ENCODE peak calls at places on chromosomes 5 and 9, in six cellular contexts. One of them, this sample, is unnamed.

GRCh38 chr9:125633116-125633743 is 73.8 kb downstream of the MAPKAP1 start:
- DNase-seq in stimulated activated naive CD4-positive, alpha-beta T cell treated with Interleukin-2 at 50 U/mL for 16 hours: no peak
- DNase-seq in NCI-H1694: no peak
- DNase-seq in cardiac fibroblast: no peak
- DNase-seq in tibial artery: no peak
- DNase-seq in posterior cingulate gyrus: no peak
- DNase-seq in this sample: no peak

GRCh38 chr9:36337865-36338264 is 62.2 kb downstream of the RNF38 start:
- DNase-seq in stimulated activated naive CD4-positive, alpha-beta T cell treated with Interleukin-2 at 50 U/mL for 16 hours: no peak
- DNase-seq in NCI-H1694: no peak
- DNase-seq in cardiac fibroblast: peak; percentile 77
- DNase-seq in tibial artery: no peak
- DNase-seq in posterior cingulate gyrus: no peak
- DNase-seq in this sample: no peak

GRCh38 chr5:24163091-24163490 is 481.7 kb downstream of the CDH10 start:
- DNase-seq in stimulated activated naive CD4-positive, alpha-beta T cell treated with Interleukin-2 at 50 U/mL for 16 hours: no peak
- DNase-seq in NCI-H1694: no peak
- DNase-seq in cardiac fibroblast: no peak
- DNase-seq in tibial artery: no peak
- DNase-seq in posterior cingulate gyrus: no peak
- DNase-seq in this sample: no peak

GRCh38 chr5:88672644-88673493 is 210.1 kb downstream of the MEF2C start:
- DNase-seq in stimulated activated naive CD4-positive, alpha-beta T cell treated with Interleukin-2 at 50 U/mL for 16 hours: no peak
- DNase-seq in NCI-H1694: no peak
- DNase-seq in cardiac fibroblast: no peak
- DNase-seq in tibial artery: no peak
- DNase-seq in posterior cingulate gyrus: peak; percentile 90
- DNase-seq in this sample: no peak

GRCh38 chr5:115028557-115028956 is 141.2 kb downstream of the TRIM36 start:
- DNase-seq in stimulated activated naive CD4-positive, alpha-beta T cell treated with Interleukin-2 at 50 U/mL for 16 hours: no peak
- DNase-seq in NCI-H1694: no peak
- DNase-seq in cardiac fibroblast: no peak
- DNase-seq in tibial artery: no peak
- DNase-seq in posterior cingulate gyrus: no peak
- DNase-seq in this sample: no peak

GRCh38 chr9:101027246-101027645 is 1.3 kb upstream of the PLPPR1 start:
- DNase-seq in stimulated activated naive CD4-positive, alpha-beta T cell treated with Interleukin-2 at 50 U/mL for 16 hours: no peak
- DNase-seq in NCI-H1694: no peak
- DNase-seq in cardiac fibroblast: no peak
- DNase-seq in tibial artery: no peak
- DNase-seq in posterior cingulate gyrus: no peak
- DNase-seq in this sample: no peak

GRCh38 chr9:100401042-100401441 is 25.9 kb upstream of the MSANTD3 start:
- DNase-seq in stimulated activated naive CD4-positive, alpha-beta T cell treated with Interleukin-2 at 50 U/mL for 16 hours: no peak
- DNase-seq in NCI-H1694: no peak
- DNase-seq in cardiac fibroblast: no peak
- DNase-seq in tibial artery: no peak
- DNase-seq in posterior cingulate gyrus: no peak
- DNase-seq in this sample: no peak

GRCh38 chr5:174733836-174734235 is 9.5 kb downstream of the MSX2 start:
- DNase-seq in stimulated activated naive CD4-positive, alpha-beta T cell treated with Interleukin-2 at 50 U/mL for 16 hours: no peak
- DNase-seq in NCI-H1694: no peak
- DNase-seq in cardiac fibroblast: no peak
- DNase-seq in tibial artery: no peak
- DNase-seq in posterior cingulate gyrus: no peak
- DNase-seq in this sample: no peak

GRCh38 chr5:396715-397032 is 46.3 kb upstream of the EXOC3 start:
- DNase-seq in stimulated activated naive CD4-positive, alpha-beta T cell treated with Interleukin-2 at 50 U/mL for 16 hours: no peak
- DNase-seq in NCI-H1694: no peak
- DNase-seq in cardiac fibroblast: no peak
- DNase-seq in tibial artery: no peak
- DNase-seq in posterior cingulate gyrus: no peak
- DNase-seq in this sample: peak; percentile 55

GRCh38 chr5:148735301-148735700 is 81.0 kb upstream of the HTR4 start:
- DNase-seq in stimulated activated naive CD4-positive, alpha-beta T cell treated with Interleukin-2 at 50 U/mL for 16 hours: no peak
- DNase-seq in NCI-H1694: no peak
- DNase-seq in cardiac fibroblast: no peak
- DNase-seq in tibial artery: no peak
- DNase-seq in posterior cingulate gyrus: no peak
- DNase-seq in this sample: no peak

GRCh38 chr5:54544044-54544443 is 26.5 kb downstream of the SNX18 start:
- DNase-seq in stimulated activated naive CD4-positive, alpha-beta T cell treated with Interleukin-2 at 50 U/mL for 16 hours: no peak
- DNase-seq in NCI-H1694: no peak
- DNase-seq in cardiac fibroblast: no peak
- DNase-seq in tibial artery: no peak
- DNase-seq in posterior cingulate gyrus: no peak
- DNase-seq in this sample: no peak

GRCh38 chr9:91927912-91928510 is 22.0 kb downstream of the ROR2 start:
- DNase-seq in stimulated activated naive CD4-positive, alpha-beta T cell treated with Interleukin-2 at 50 U/mL for 16 hours: no peak
- DNase-seq in NCI-H1694: no peak
- DNase-seq in cardiac fibroblast: no peak
- DNase-seq in tibial artery: no peak
- DNase-seq in posterior cingulate gyrus: no peak
- DNase-seq in this sample: no peak

GRCh38 chr5:82793808-82794419 is 283.3 kb downstream of the TMEM167A start:
- DNase-seq in stimulated activated naive CD4-positive, alpha-beta T cell treated with Interleukin-2 at 50 U/mL for 16 hours: peak; percentile 20
- DNase-seq in NCI-H1694: peak; percentile 3
- DNase-seq in cardiac fibroblast: peak; percentile 47
- DNase-seq in tibial artery: no peak
- DNase-seq in posterior cingulate gyrus: no peak
- DNase-seq in this sample: no peak

GRCh38 chr5:10307206-10308148 is at the start of gene CMBL:
- DNase-seq in stimulated activated naive CD4-positive, alpha-beta T cell treated with Interleukin-2 at 50 U/mL for 16 hours: no peak
- DNase-seq in NCI-H1694: peak; percentile 60
- DNase-seq in cardiac fibroblast: peak; percentile 63
- DNase-seq in tibial artery: peak; percentile 45
- DNase-seq in posterior cingulate gyrus: peak; percentile 92
- DNase-seq in this sample: no peak

GRCh38 chr5:108606185-108606584 is 141.5 kb upstream of the FER start:
- DNase-seq in stimulated activated naive CD4-positive, alpha-beta T cell treated with Interleukin-2 at 50 U/mL for 16 hours: no peak
- DNase-seq in NCI-H1694: no peak
- DNase-seq in cardiac fibroblast: no peak
- DNase-seq in tibial artery: no peak
- DNase-seq in posterior cingulate gyrus: no peak
- DNase-seq in this sample: no peak

GRCh38 chr5:31916327-31916726 is 257.8 kb downstream of the GOLPH3 start:
- DNase-seq in stimulated activated naive CD4-positive, alpha-beta T cell treated with Interleukin-2 at 50 U/mL for 16 hours: no peak
- DNase-seq in NCI-H1694: no peak
- DNase-seq in cardiac fibroblast: no peak
- DNase-seq in tibial artery: no peak
- DNase-seq in posterior cingulate gyrus: no peak
- DNase-seq in this sample: peak; percentile 65

GRCh38 chr5:176735383-176736265 is 74.7 kb upstream of the UNC5A start:
- DNase-seq in stimulated activated naive CD4-positive, alpha-beta T cell treated with Interleukin-2 at 50 U/mL for 16 hours: no peak
- DNase-seq in NCI-H1694: no peak
- DNase-seq in cardiac fibroblast: no peak
- DNase-seq in tibial artery: peak; percentile 13
- DNase-seq in posterior cingulate gyrus: peak; percentile 82
- DNase-seq in this sample: peak; percentile 33

GRCh38 chr5:57531333-57531732 is 48.7 kb upstream of the ACTBL2 start:
- DNase-seq in stimulated activated naive CD4-positive, alpha-beta T cell treated with Interleukin-2 at 50 U/mL for 16 hours: no peak
- DNase-seq in NCI-H1694: no peak
- DNase-seq in cardiac fibroblast: no peak
- DNase-seq in tibial artery: no peak
- DNase-seq in posterior cingulate gyrus: no peak
- DNase-seq in this sample: no peak

This sample was measured in suprapubic skin.